ENCODE peak calls at places on chromosome 7, in seven cellular contexts. One of them, this sample, is unnamed.

GRCh38 chr7:128792471-128793183 is 859 bp downstream of the CCDC136 start:
- DNase-seq in ovary: no peak
- DNase-seq in fibroblast of lung: no peak
- DNase-seq in cardiac muscle cell: no peak
- DNase-seq in endodermal cell: no peak
- DNase-seq in astrocyte: no peak
- DNase-seq in HCT116: no peak
- DNase-seq in this sample: no peak

GRCh38 chr7:100892364-100893317 is 3.0 kb downstream of the ACHE start:
- DNase-seq in ovary: peak
- DNase-seq in fibroblast of lung: no peak
- DNase-seq in cardiac muscle cell: no peak
- DNase-seq in endodermal cell: no peak
- DNase-seq in astrocyte: no peak
- DNase-seq in HCT116: no peak
- DNase-seq in this sample: no peak

GRCh38 chr7:100221767-100222444 is 2.2 kb downstream of the PVRIG start:
- DNase-seq in ovary: no peak
- DNase-seq in fibroblast of lung: no peak
- DNase-seq in cardiac muscle cell: no peak
- DNase-seq in endodermal cell: no peak
- DNase-seq in astrocyte: no peak
- DNase-seq in HCT116: no peak
- DNase-seq in this sample: no peak

GRCh38 chr7:95357623-95358022 is 33.3 kb upstream of the PON1 start:
- DNase-seq in ovary: no peak
- DNase-seq in fibroblast of lung: no peak
- DNase-seq in cardiac muscle cell: peak
- DNase-seq in endodermal cell: no peak
- DNase-seq in astrocyte: no peak
- DNase-seq in HCT116: no peak
- DNase-seq in this sample: no peak

GRCh38 chr7:141071855-141072547 is 1.9 kb upstream of the TMEM178B start:
- DNase-seq in ovary: no peak
- DNase-seq in fibroblast of lung: no peak
- DNase-seq in cardiac muscle cell: no peak
- DNase-seq in endodermal cell: peak
- DNase-seq in astrocyte: no peak
- DNase-seq in HCT116: no peak
- DNase-seq in this sample: no peak

GRCh38 chr7:3399858-3400257 is 98.8 kb downstream of the SDK1 start:
- DNase-seq in ovary: no peak
- DNase-seq in fibroblast of lung: peak
- DNase-seq in cardiac muscle cell: peak
- DNase-seq in endodermal cell: peak
- DNase-seq in astrocyte: peak
- DNase-seq in HCT116: peak
- DNase-seq in this sample: no peak

GRCh38 chr7:24882989-24883631 is 96.9 kb downstream of the OSBPL3 start:
- DNase-seq in ovary: no peak
- DNase-seq in fibroblast of lung: peak
- DNase-seq in cardiac muscle cell: peak
- DNase-seq in endodermal cell: no peak
- DNase-seq in astrocyte: peak
- DNase-seq in HCT116: no peak
- DNase-seq in this sample: peak

GRCh38 chr7:127885843-127886242 is 145.4 kb downstream of the LRRC4 start:
- DNase-seq in ovary: no peak
- DNase-seq in fibroblast of lung: peak
- DNase-seq in cardiac muscle cell: peak
- DNase-seq in endodermal cell: no peak
- DNase-seq in astrocyte: peak
- DNase-seq in HCT116: no peak
- DNase-seq in this sample: peak

GRCh38 chr7:50988988-50989387 is 206.3 kb upstream of the GRB10 start:
- DNase-seq in ovary: no peak
- DNase-seq in fibroblast of lung: no peak
- DNase-seq in cardiac muscle cell: no peak
- DNase-seq in endodermal cell: no peak
- DNase-seq in astrocyte: no peak
- DNase-seq in HCT116: no peak
- DNase-seq in this sample: no peak

GRCh38 chr7:55086413-55087201 is 67.8 kb downstream of the EGFR start:
- DNase-seq in ovary: peak
- DNase-seq in fibroblast of lung: peak
- DNase-seq in cardiac muscle cell: peak
- DNase-seq in endodermal cell: no peak
- DNase-seq in astrocyte: peak
- DNase-seq in HCT116: peak
- DNase-seq in this sample: peak

GRCh38 chr7:88226201-88226600 is 6.4 kb upstream of the SRI start:
- DNase-seq in ovary: no peak
- DNase-seq in fibroblast of lung: no peak
- DNase-seq in cardiac muscle cell: no peak
- DNase-seq in endodermal cell: no peak
- DNase-seq in astrocyte: no peak
- DNase-seq in HCT116: no peak
- DNase-seq in this sample: no peak

GRCh38 chr7:98217623-98218582 is 6.7 kb downstream of the BHLHA15 start:
- DNase-seq in ovary: no peak
- DNase-seq in fibroblast of lung: peak
- DNase-seq in cardiac muscle cell: no peak
- DNase-seq in endodermal cell: no peak
- DNase-seq in astrocyte: no peak
- DNase-seq in HCT116: no peak
- DNase-seq in this sample: no peak

GRCh38 chr7:421056-421991 is 98.3 kb downstream of the PDGFA start:
- DNase-seq in ovary: no peak
- DNase-seq in fibroblast of lung: no peak
- DNase-seq in cardiac muscle cell: no peak
- DNase-seq in endodermal cell: peak
- DNase-seq in astrocyte: no peak
- DNase-seq in HCT116: no peak
- DNase-seq in this sample: no peak

GRCh38 chr7:155962191-155962967 is 150.1 kb upstream of the SHH start:
- DNase-seq in ovary: no peak
- DNase-seq in fibroblast of lung: peak
- DNase-seq in cardiac muscle cell: peak
- DNase-seq in endodermal cell: peak
- DNase-seq in astrocyte: peak
- DNase-seq in HCT116: peak
- DNase-seq in this sample: peak

GRCh38 chr7:32177216-32177615 is 107.0 kb upstream of the PDE1C start:
- DNase-seq in ovary: no peak
- DNase-seq in fibroblast of lung: peak
- DNase-seq in cardiac muscle cell: no peak
- DNase-seq in endodermal cell: no peak
- DNase-seq in astrocyte: no peak
- DNase-seq in HCT116: no peak
- DNase-seq in this sample: no peak

GRCh38 chr7:75867390-75867717 is 11.5 kb upstream of the RHBDD2 start:
- DNase-seq in ovary: no peak
- DNase-seq in fibroblast of lung: no peak
- DNase-seq in cardiac muscle cell: no peak
- DNase-seq in endodermal cell: no peak
- DNase-seq in astrocyte: peak
- DNase-seq in HCT116: no peak
- DNase-seq in this sample: no peak

GRCh38 chr7:90769036-90769435 is 172.9 kb downstream of the CDK14 start:
- DNase-seq in ovary: no peak
- DNase-seq in fibroblast of lung: no peak
- DNase-seq in cardiac muscle cell: no peak
- DNase-seq in endodermal cell: no peak
- DNase-seq in astrocyte: no peak
- DNase-seq in HCT116: no peak
- DNase-seq in this sample: no peak

GRCh38 chr7:128796325-128796724 is 4.6 kb downstream of the CCDC136 start:
- DNase-seq in ovary: no peak
- DNase-seq in fibroblast of lung: peak
- DNase-seq in cardiac muscle cell: peak
- DNase-seq in endodermal cell: no peak
- DNase-seq in astrocyte: peak
- DNase-seq in HCT116: no peak
- DNase-seq in this sample: peak

GRCh38 chr7:98167653-98168052 is 43.6 kb upstream of the BHLHA15 start:
- DNase-seq in ovary: no peak
- DNase-seq in fibroblast of lung: no peak
- DNase-seq in cardiac muscle cell: no peak
- DNase-seq in endodermal cell: no peak
- DNase-seq in astrocyte: no peak
- DNase-seq in HCT116: no peak
- DNase-seq in this sample: no peak

GRCh38 chr7:7972128-7972527 is 3.5 kb downstream of the GLCCI1 start:
- DNase-seq in ovary: no peak
- DNase-seq in fibroblast of lung: peak
- DNase-seq in cardiac muscle cell: no peak
- DNase-seq in endodermal cell: no peak
- DNase-seq in astrocyte: peak
- DNase-seq in HCT116: no peak
- DNase-seq in this sample: no peak

GRCh38 chr7:25739096-25739495 is 412.9 kb upstream of the NFE2L3 start:
- DNase-seq in ovary: no peak
- DNase-seq in fibroblast of lung: no peak
- DNase-seq in cardiac muscle cell: no peak
- DNase-seq in endodermal cell: no peak
- DNase-seq in astrocyte: no peak
- DNase-seq in HCT116: no peak
- DNase-seq in this sample: no peak

GRCh38 chr7:36677769-36678435 is 46.4 kb downstream of the AOAH start:
- DNase-seq in ovary: no peak
- DNase-seq in fibroblast of lung: no peak
- DNase-seq in cardiac muscle cell: no peak
- DNase-seq in endodermal cell: no peak
- DNase-seq in astrocyte: no peak
- DNase-seq in HCT116: no peak
- DNase-seq in this sample: no peak

GRCh38 chr7:75937958-75938786 is 23.2 kb downstream of the POR start:
- DNase-seq in ovary: peak
- DNase-seq in fibroblast of lung: peak
- DNase-seq in cardiac muscle cell: peak
- DNase-seq in endodermal cell: no peak
- DNase-seq in astrocyte: peak
- DNase-seq in HCT116: peak
- DNase-seq in this sample: peak

GRCh38 chr7:28854750-28855074 is 103.4 kb downstream of the TRIL start:
- DNase-seq in ovary: no peak
- DNase-seq in fibroblast of lung: peak
- DNase-seq in cardiac muscle cell: no peak
- DNase-seq in endodermal cell: no peak
- DNase-seq in astrocyte: peak
- DNase-seq in HCT116: no peak
- DNase-seq in this sample: no peak
- H3K4me3 ChIP-seq in ovary: no peak
- H3K4me3 ChIP-seq in fibroblast of lung: no peak
- H3K4me3 ChIP-seq in cardiac muscle cell: no peak
- H3K4me3 ChIP-seq in endodermal cell: no peak
- H3K4me3 ChIP-seq in astrocyte: no peak
- H3K4me3 ChIP-seq in HCT116: no peak
- H3K4me3 ChIP-seq in this sample: no peak

GRCh38 chr7:27177795-27178320 is 3.7 kb upstream of the HOXA10 start:
- DNase-seq in ovary: no peak
- DNase-seq in fibroblast of lung: no peak
- DNase-seq in cardiac muscle cell: no peak
- DNase-seq in endodermal cell: no peak
- DNase-seq in astrocyte: no peak
- DNase-seq in HCT116: no peak
- DNase-seq in this sample: no peak

GRCh38 chr7:27175005-27175625 is 995 bp upstream of the HOXA10 start:
- DNase-seq in ovary: peak
- DNase-seq in fibroblast of lung: no peak
- DNase-seq in cardiac muscle cell: no peak
- DNase-seq in endodermal cell: peak
- DNase-seq in astrocyte: no peak
- DNase-seq in HCT116: no peak
- DNase-seq in this sample: no peak

GRCh38 chr7:27175626-27176342 is 1.7 kb upstream of the HOXA10 start:
- DNase-seq in ovary: no peak
- DNase-seq in fibroblast of lung: no peak
- DNase-seq in cardiac muscle cell: no peak
- DNase-seq in endodermal cell: peak
- DNase-seq in astrocyte: no peak
- DNase-seq in HCT116: no peak
- DNase-seq in this sample: no peak

GRCh38 chr7:27176962-27177794 is 3.1 kb upstream of the HOXA10 start:
- DNase-seq in ovary: no peak
- DNase-seq in fibroblast of lung: no peak
- DNase-seq in cardiac muscle cell: no peak
- DNase-seq in endodermal cell: no peak
- DNase-seq in astrocyte: no peak
- DNase-seq in HCT116: no peak
- DNase-seq in this sample: no peak

GRCh38 chr7:27176343-27176731 is 2.2 kb upstream of the HOXA10 start:
- DNase-seq in ovary: peak
- DNase-seq in fibroblast of lung: no peak
- DNase-seq in cardiac muscle cell: no peak
- DNase-seq in endodermal cell: peak
- DNase-seq in astrocyte: no peak
- DNase-seq in HCT116: no peak
- DNase-seq in this sample: no peak
- H3K4me3 ChIP-seq in ovary: peak
- H3K4me3 ChIP-seq in fibroblast of lung: no peak
- H3K4me3 ChIP-seq in cardiac muscle cell: no peak
- H3K4me3 ChIP-seq in endodermal cell: no peak
- H3K4me3 ChIP-seq in astrocyte: no peak
- H3K4me3 ChIP-seq in HCT116: no peak
- H3K4me3 ChIP-seq in this sample: peak

DNA sequence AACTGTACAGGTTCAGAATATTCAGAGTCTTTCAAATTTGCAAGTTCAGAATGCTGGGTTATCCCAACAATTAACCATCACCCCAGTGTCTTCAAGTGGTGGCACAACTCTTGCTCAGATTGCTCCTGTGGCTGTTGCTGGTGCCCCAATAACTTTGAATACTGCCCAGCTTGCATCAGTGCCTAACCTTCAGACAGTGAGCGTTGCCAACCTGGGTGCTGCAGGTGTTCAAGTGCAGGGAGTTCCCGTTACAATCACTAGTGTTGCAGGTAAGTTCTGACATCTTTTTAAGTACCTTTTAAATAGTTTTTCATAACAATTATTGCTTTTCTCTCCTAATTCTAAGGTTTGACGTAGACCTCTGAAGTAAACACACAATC is 2.7 kb downstream of the SP4 start:
- DNase-seq in ovary: no peak
- DNase-seq in fibroblast of lung: no peak
- DNase-seq in cardiac muscle cell: no peak
- DNase-seq in endodermal cell: no peak
- DNase-seq in astrocyte: no peak
- DNase-seq in HCT116: no peak
- DNase-seq in this sample: no peak
- H3K4me3 ChIP-seq in ovary: no peak
- H3K4me3 ChIP-seq in fibroblast of lung: no peak
- H3K4me3 ChIP-seq in cardiac muscle cell: peak
- H3K4me3 ChIP-seq in endodermal cell: peak
- H3K4me3 ChIP-seq in astrocyte: no peak
- H3K4me3 ChIP-seq in HCT116: no peak
- H3K4me3 ChIP-seq in this sample: no peak

DNA sequence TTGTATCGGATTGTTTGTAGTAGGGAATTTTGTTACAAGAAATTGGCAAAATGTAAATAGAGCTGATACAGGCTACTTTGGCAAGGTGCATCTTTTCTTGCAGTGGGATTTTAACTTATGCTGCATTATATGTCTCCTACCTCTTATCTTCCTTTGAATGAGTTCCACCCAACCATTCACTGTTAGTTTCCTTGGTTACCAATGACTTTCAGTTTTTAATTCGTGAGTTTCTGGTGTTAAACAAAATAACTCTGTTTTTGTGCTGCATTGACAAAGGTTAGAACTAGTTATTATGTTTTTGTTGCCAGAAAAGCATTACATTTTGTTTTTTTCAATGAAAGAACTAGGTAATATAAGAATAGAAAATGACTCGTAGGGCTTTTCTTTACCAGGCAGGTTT is 327.2 kb downstream of the LHFPL3 start:
- DNase-seq in ovary: no peak
- DNase-seq in fibroblast of lung: no peak
- DNase-seq in cardiac muscle cell: no peak
- DNase-seq in endodermal cell: no peak
- DNase-seq in astrocyte: no peak
- DNase-seq in HCT116: no peak
- DNase-seq in this sample: no peak
- H3K4me3 ChIP-seq in ovary: no peak
- H3K4me3 ChIP-seq in fibroblast of lung: no peak
- H3K4me3 ChIP-seq in cardiac muscle cell: no peak
- H3K4me3 ChIP-seq in endodermal cell: no peak
- H3K4me3 ChIP-seq in astrocyte: no peak
- H3K4me3 ChIP-seq in HCT116: no peak
- H3K4me3 ChIP-seq in this sample: no peak

This sample was measured in skeletal muscle cell.